ENCODE peak calls at places on chromosomes 1 and 21, in ten cellular contexts. F is adrenal gland; G is PC-9; Q is trophoblast cell; L is endothelial cell of umbilical vein; Z is iPS DF 6.9; T is left ventricle myocardium inferior; C is kidney; E is CD8-positive, alpha-beta memory T cell; A is IMR-90. D is an unnamed sample.

GRCh38 chr1:29700522-29700921 is 464.2 kb downstream of the PTPRU start:
- DNase-seq in T (no peak), Q (no peak), Z (no peak), F (no peak), E (no peak), A (no peak), G (no peak), C (no peak), L (no peak), D (no peak)

GRCh38 chr1:169914534-169914933 is 20.8 kb upstream of the SCYL3 start:
- DNase-seq in A (peak), C (no peak), E (no peak), G (peak), L (peak), Q (no peak), Z (no peak), F (no peak), T (no peak), D (no peak)

GRCh38 chr1:3078421-3078820 is 9.4 kb downstream of the PRDM16 start:
- DNase-seq in C (no peak), E (no peak), Q (no peak), T (no peak), F (no peak), A (no peak), G (no peak), L (no peak), Z (no peak), D (peak)

GRCh38 chr1:226938903-226939438 is 1.1 kb upstream of the COQ8A start:
- DNase-seq in Z (no peak), E (no peak), F (no peak), T (no peak), G (peak), A (peak), L (peak), Q (no peak), C (no peak), D (no peak)

GRCh38 chr1:165376041-165376810 is 19.7 kb upstream of the LMX1A start:
- DNase-seq in G (no peak), L (peak), T (peak), F (peak), Z (no peak), Q (no peak), A (peak), E (no peak), C (peak), D (peak)

GRCh38 chr1:100187912-100188311 is 9.9 kb upstream of the LRRC39 start:
- DNase-seq in T (peak), L (no peak), E (no peak), F (peak), G (no peak), Q (no peak), A (peak), Z (no peak), C (no peak), D (no peak)

GRCh38 chr21:42440187-42440792 is 36.6 kb downstream of the UBASH3A start:
- DNase-seq in E (no peak), C (peak), A (no peak), F (no peak), L (no peak), Q (no peak), G (no peak), T (no peak), Z (no peak), D (no peak)

GRCh38 chr21:28971171-28971570 is 21.5 kb downstream of the LTN1 start:
- DNase-seq in Q (no peak), F (no peak), A (peak), Z (no peak), L (no peak), C (no peak), G (no peak), E (no peak), T (no peak), D (no peak)

GRCh38 chr1:23720256-23720995 is 22.8 kb upstream of the ELOA start:
- DNase-seq in G (no peak), Q (no peak), A (peak), T (no peak), Z (no peak), C (no peak), F (no peak), L (no peak), E (no peak), D (no peak)

DNA sequence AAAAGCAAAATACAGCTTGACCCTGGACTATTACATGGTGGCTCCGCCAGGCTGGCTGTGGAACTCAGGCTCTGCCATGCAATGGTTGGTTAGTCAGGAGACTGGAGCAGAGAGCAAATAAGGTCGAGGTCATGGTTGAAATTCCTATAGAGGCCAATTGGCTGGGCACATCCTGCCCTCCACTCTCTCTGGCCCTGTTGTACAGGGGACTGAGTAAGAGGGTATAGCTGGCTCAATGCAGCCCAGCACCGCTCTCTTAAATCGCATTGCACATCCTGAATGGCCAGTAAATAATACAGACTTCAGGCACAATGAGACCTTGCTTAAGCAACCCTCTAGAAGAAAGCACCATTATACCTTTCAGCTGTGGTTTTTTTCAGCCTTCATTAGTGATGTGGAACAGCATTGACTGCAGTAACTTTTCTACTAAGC is 59.3 kb upstream of the PPP2R5A start:
- DNase-seq in A (no peak), T (no peak), F (no peak), L (no peak), Z (no peak), G (no peak), C (no peak), E (no peak), Q (no peak), D (no peak)
- H3K27ac ChIP-seq in A (no peak), T (peak), F (no peak), L (no peak), Z (no peak), G (no peak), C (peak), E (peak), Q (no peak), D (no peak)

DNA sequence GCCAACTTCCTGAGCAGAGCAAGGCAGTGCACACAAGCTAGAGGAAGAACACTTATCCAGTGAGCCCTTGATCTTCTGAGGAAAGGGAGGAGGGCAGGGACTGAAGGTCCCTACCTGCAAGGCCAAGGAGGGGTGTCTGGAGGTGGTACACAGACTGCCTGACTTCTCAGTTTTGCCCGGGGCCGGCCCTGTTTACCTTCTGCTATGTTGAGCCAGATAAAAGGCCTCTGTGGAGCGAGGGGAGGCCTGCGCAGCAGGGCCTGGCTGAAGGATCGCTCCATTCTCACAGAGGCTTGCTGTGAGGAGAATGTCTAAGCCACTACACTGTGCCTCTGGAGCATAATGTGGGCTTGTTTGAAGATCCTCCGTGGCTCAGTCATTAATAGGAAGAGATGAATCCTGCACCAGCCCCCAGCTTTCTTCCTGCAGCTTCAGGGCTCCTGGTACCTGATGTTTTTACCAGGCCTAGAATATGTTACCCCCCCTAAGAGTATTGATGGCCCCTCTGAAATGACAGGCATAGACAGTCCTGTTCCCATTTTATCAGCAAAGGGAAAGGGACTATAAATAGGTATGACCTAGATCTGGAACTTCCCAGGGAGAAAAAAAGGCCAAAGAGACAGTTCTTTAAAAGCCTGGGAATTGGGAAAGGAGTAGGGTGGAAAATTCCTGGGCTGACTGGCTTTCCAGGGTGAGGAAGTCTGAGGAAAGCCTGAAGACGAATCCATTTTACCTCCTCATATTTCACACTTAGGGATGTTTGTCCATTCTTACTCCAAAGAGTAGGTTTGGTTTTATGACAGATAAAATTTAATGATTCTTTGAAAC is 4.7 kb downstream of the POGK start:
- DNase-seq in C (no peak), Q (no peak), G (no peak), Z (no peak), A (peak), T (no peak), L (peak), F (no peak), E (no peak), D (peak)
- H3K27ac ChIP-seq in C (peak), Q (peak), G (no peak), Z (no peak), A (no peak), T (peak), L (no peak), F (peak), E (no peak), D (peak)

GRCh38 chr1:54715493-54716298 is at the start of gene TTC4:
- DNase-seq in G (peak), Z (peak), C (peak), T (peak), A (peak), Q (peak), L (peak), F (peak), E (peak), D (peak)
- H3K27ac ChIP-seq in G (peak), Z (no peak), C (no peak), T (peak), A (peak), Q (peak), L (peak), F (peak), E (peak), D (peak)

GRCh38 chr1:220786337-220787068 is at the start of gene MTARC1:
- DNase-seq in F (peak), Z (no peak), Q (peak), T (peak), G (peak), E (no peak), C (peak), A (no peak), L (peak), D (peak)
- H3K27ac ChIP-seq in F (peak), Z (no peak), Q (peak), T (peak), G (peak), E (no peak), C (peak), A (no peak), L (no peak), D (no peak)

GRCh38 chr1:153125536-153125935 is 12.2 kb upstream of the SPRR2F start:
- DNase-seq in L (no peak), E (no peak), F (no peak), C (no peak), Z (no peak), G (no peak), Q (no peak), A (no peak), T (no peak), D (no peak)

GRCh38 chr1:153127296-153127695 is 14.0 kb upstream of the SPRR2F start:
- DNase-seq in C (no peak), Q (no peak), A (no peak), Z (no peak), T (no peak), E (no peak), F (no peak), G (no peak), L (no peak), D (no peak)

GRCh38 chr1:153120945-153121344 is 7.6 kb upstream of the SPRR2F start:
- DNase-seq in G (no peak), A (no peak), L (no peak), Z (no peak), F (no peak), Q (no peak), T (no peak), E (no peak), C (no peak), D (no peak)

GRCh38 chr1:153119491-153119971 is 6.2 kb upstream of the SPRR2F start:
- DNase-seq in E (no peak), T (no peak), C (no peak), L (no peak), F (no peak), Z (no peak), Q (no peak), A (no peak), G (no peak), D (no peak)

DNA sequence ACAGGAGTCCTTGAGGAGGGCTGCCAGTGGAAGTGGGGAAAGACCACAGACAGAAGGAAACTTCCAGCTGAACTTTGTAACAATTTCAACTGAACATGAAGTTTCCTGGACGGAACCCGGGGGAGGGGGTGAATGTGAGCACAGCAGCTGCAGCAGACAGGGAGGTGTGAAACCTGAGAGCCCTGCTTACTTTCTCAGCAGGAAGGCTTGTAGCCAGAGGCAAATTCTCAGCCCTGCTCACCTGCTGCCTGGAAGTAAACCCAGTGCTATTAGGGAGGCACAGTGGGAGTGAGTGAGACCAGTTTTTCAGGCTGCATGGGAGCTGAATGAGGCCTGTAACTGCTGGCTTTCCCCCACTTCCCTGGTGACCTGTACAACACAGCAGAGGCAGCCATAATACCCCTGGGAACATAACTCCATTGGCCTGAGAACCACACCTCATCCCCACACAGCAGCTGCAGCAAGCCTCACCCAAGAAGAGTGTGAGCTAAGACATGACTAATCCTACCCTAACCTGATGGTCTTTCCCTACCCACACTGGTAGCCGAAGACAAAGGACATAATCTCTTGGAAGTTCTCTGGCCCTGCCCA is 9.6 kb upstream of the SPRR2F start:
- DNase-seq in T (no peak), F (no peak), C (no peak), L (no peak), Q (peak), G (peak), A (no peak), E (no peak), Z (peak), D (no peak)
- H3K27ac ChIP-seq in T (no peak), F (no peak), C (no peak), L (no peak), Q (peak), G (peak), A (no peak), E (no peak), Z (peak), D (no peak)

DNA sequence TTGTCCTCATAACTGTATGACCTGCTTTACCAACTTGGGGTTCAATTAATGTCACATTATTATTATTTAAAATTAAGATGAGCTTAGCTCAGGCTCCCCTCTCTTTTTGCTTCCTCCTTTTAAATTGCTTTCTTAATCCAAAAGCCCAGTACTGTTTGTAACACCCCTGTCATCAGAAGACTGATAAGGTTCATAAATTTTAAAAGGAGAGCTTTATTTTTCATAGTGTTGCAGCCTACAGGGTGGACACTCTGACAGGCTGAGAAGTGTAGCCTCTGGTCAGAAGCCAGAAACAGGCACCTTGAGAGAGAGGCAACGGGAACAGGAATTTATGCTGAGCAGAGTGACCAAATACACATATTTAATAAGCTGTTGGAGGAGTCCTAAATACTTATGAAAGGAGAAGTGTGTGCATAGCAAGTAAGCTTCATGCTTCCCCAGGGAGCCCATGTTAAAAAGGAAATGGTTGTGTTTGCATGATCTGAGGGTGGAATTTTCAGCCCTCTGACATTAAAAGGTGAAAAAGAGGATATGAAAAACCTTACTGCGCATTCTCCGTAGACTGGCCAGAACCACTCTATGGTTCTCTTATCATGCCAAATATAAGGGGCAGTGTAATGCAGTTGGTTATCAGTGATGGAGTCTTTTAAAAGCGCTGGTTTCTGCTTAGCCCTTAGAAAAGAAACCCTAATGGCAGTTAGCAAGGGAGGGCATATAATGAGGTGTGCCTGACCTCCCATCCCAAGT is 30.5 kb upstream of the FGGY start:
- DNase-seq in L (no peak), T (no peak), C (no peak), Z (no peak), G (no peak), Q (no peak), F (no peak), E (no peak), A (no peak), D (no peak)
- H3K27ac ChIP-seq in L (no peak), T (peak), C (no peak), Z (no peak), G (no peak), Q (no peak), F (peak), E (no peak), A (no peak), D (no peak)

DNA sequence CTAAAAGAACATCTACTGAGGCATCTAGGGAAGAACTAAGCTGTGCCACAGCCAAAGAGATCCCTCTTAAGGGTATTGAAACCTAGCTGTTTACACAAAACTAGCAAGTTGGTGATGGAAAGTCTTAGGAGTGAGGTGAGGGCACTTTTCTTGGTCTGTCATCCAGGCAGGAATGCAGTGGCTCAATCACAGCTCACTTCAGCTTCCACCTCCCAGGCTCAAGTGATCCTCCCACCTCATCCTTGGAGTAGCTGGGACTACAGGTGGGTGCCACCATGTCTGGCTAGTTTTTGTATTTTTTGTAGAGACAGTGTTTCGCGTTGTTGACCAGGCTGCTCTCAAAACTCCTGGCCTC is 2.4 kb downstream of the PLEKHO1 start:
- DNase-seq in T (no peak), F (no peak), Z (no peak), C (no peak), A (no peak), Q (no peak), G (no peak), E (no peak), L (peak), D (no peak)
- H3K27ac ChIP-seq in T (peak), F (peak), Z (no peak), C (peak), A (peak), Q (no peak), G (no peak), E (no peak), L (peak), D (peak)

DNA sequence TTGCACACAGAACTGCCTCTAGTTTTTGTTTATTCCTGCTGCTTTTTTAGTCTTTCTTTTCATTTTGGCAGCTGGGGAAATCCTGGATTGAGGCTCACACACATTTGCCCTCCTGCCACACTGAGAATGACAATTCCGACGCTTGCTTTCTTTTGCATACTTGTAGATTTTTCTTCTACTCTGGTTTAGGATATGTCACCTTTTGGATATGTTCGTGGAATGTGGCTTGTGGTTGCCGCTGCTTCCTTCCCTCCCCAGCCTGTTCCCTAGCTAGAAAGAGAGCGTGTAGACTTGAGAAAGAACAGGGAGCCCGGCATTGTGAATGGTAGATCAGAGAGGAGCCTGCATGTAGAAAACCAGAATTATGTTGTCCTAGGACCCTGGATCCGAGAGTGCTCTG is 56.0 kb downstream of the PEX14 start:
- DNase-seq in T (no peak), Z (no peak), Q (peak), G (no peak), A (peak), E (no peak), C (no peak), L (no peak), F (no peak), D (no peak)
- H3K27ac ChIP-seq in T (no peak), Z (no peak), Q (peak), G (no peak), A (peak), E (no peak), C (no peak), L (no peak), F (no peak), D (no peak)

DNA sequence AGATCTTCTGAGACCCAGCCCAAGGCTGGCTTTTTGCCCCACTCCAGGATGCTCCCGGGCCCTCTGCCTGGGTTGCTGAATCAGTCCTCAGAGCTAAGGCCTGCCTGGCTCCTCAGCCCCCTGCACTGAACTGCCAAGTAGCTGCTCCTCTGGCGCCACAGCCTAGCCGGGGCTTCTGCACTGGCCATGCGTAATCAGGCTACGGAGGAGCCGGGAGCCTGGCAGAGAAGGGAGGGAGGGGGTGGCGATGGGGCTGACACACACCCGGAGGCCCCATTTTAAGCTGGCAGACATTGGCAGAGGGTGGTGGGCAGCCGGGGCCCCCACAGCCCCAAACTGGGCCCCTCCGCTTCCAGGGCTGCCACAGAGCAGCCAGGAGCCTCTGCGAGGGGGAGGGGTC is 38.7 kb downstream of the ALPL start:
- DNase-seq in T (no peak), A (no peak), G (no peak), Q (no peak), F (no peak), L (no peak), E (no peak), Z (no peak), C (no peak), D (peak)
- H3K27ac ChIP-seq in T (no peak), A (no peak), G (no peak), Q (no peak), F (peak), L (no peak), E (no peak), Z (no peak), C (no peak), D (no peak)